ENCODE peak calls at places on chromosomes 6 and 20, in five cellular contexts. L, M, I, K and U are unnamed samples.

GRCh38 chr20:63316502-63316921 is 23.5 kb downstream of the COL20A1 start:
- DNase-seq in L (no peak), M (no peak), I (no peak), K (no peak), U (no peak)

GRCh38 chr6:109318328-109318876 is 63.9 kb downstream of the CD164 start:
- DNase-seq in L (no peak), M (no peak), I (no peak), K (no peak), U (no peak)

GRCh38 chr6:10720229-10720959 is 2.5 kb upstream of the TMEM14C start:
- DNase-seq in L (peak), M (peak), I (no peak), K (no peak), U (peak)

GRCh38 chr20:53613748-53614147 is 20.1 kb upstream of the ZNF217 start:
- DNase-seq in L (no peak), M (no peak), I (no peak), K (no peak), U (no peak)

GRCh38 chr6:1720620-1721322 is 111.1 kb downstream of the FOXC1 start:
- DNase-seq in L (no peak), M (no peak), I (no peak), K (no peak), U (no peak)

GRCh38 chr6:78942451-78942850 is 75.1 kb downstream of the IRAK1BP1 start:
- DNase-seq in L (no peak), M (no peak), I (no peak), K (peak), U (no peak)

GRCh38 chr6:124197148-124197547 is 393.5 kb downstream of the NKAIN2 start:
- DNase-seq in L (no peak), M (no peak), I (no peak), K (no peak), U (no peak)

GRCh38 chr6:111250743-111251406 is 163.6 kb downstream of the SLC16A10 start:
- DNase-seq in L (peak), M (no peak), I (no peak), K (no peak), U (no peak)

GRCh38 chr20:43666376-43667328 is at the start of gene MYBL2:
- DNase-seq in L (peak), M (peak), I (no peak), K (peak), U (peak)

GRCh38 chr6:257031-257725 is 35.1 kb upstream of the DUSP22 start:
- DNase-seq in L (peak), M (no peak), I (no peak), K (peak), U (no peak)

GRCh38 chr6:101114703-101115102 is 233.6 kb upstream of the ASCC3 start:
- DNase-seq in L (peak), M (no peak), I (peak), K (peak), U (no peak)

GRCh38 chr6:22664968-22665367 is 95.6 kb downstream of the HDGFL1 start:
- DNase-seq in L (peak), M (no peak), I (no peak), K (no peak), U (no peak)

GRCh38 chr6:136739501-136739900 is 52.8 kb downstream of the MAP3K5 start:
- DNase-seq in L (no peak), M (no peak), I (no peak), K (no peak), U (no peak)

GRCh38 chr20:19712737-19713260 is 45.3 kb upstream of the RIN2 start:
- DNase-seq in L (peak), M (no peak), I (no peak), K (no peak), U (no peak)

GRCh38 chr6:39157511-39157910 is 42.5 kb upstream of the SAYSD1 start:
- DNase-seq in L (no peak), M (no peak), I (no peak), K (no peak), U (no peak)

GRCh38 chr6:91198588-91199255 is 611.9 kb upstream of the MAP3K7 start:
- DNase-seq in L (no peak), M (no peak), I (no peak), K (peak), U (no peak)

GRCh38 chr6:134724653-134725340 is 225.1 kb downstream of the ALDH8A1 start:
- DNase-seq in L (peak), M (no peak), I (no peak), K (peak), U (no peak)